ENCODE peak calls at places on chromosomes 2 and 18, in seven cellular contexts. X is astrocyte; C is SK-N-SH; T is AG04450; Q is CD4-positive, CD25-positive, alpha-beta regulatory T cell; M is IMR-90; U is lower lobe of right lung. I is an unnamed sample.

GRCh38 chr2:57207191-57207590 is 839.4 kb upstream of the VRK2 start:
- DNase-seq in X (no peak), C (no peak), T (no peak), Q (no peak), M (no peak), U (no peak), I (no peak)

GRCh38 chr2:191189112-191189635 is 38.4 kb upstream of the STAT4 start:
- DNase-seq in X (no peak), C (no peak), T (no peak), Q (no peak), M (no peak), U (no peak), I (no peak)

GRCh38 chr2:234488913-234489451 is 7.9 kb downstream of the ARL4C start:
- DNase-seq in X (no peak), C (no peak), T (no peak), Q (peak), M (no peak), U (no peak), I (peak)

GRCh38 chr2:8622924-8623465 is 58.9 kb upstream of the ID2 start:
- DNase-seq in X (no peak), C (no peak), T (no peak), Q (no peak), M (no peak), U (peak), I (no peak)

GRCh38 chr2:10435427-10436204 is 12.5 kb downstream of the ODC1 start:
- DNase-seq in X (no peak), C (no peak), T (no peak), Q (no peak), M (no peak), U (no peak), I (no peak)

GRCh38 chr2:10453899-10454298 is 5.8 kb upstream of the ODC1 start:
- DNase-seq in X (no peak), C (peak), T (no peak), Q (no peak), M (no peak), U (peak), I (no peak)

GRCh38 chr2:203019142-203019541 is 4.5 kb downstream of the NBEAL1 start:
- DNase-seq in X (no peak), C (no peak), T (no peak), Q (no peak), M (no peak), U (no peak), I (no peak)

GRCh38 chr2:96808176-96808837 is 7.8 kb upstream of the CNNM3 start:
- DNase-seq in X (no peak), C (no peak), T (no peak), Q (no peak), M (no peak), U (no peak), I (no peak)

GRCh38 chr2:227774011-227774624 is 28.4 kb downstream of the SCYGR8 start:
- DNase-seq in X (no peak), C (peak), T (no peak), Q (no peak), M (no peak), U (no peak), I (no peak)

GRCh38 chr18:57975805-57976204 is 68.2 kb upstream of the NEDD4L start:
- DNase-seq in X (no peak), C (no peak), T (no peak), Q (no peak), M (no peak), U (no peak), I (no peak)
- H3K27ac ChIP-seq in X (no peak), C (no peak), T (no peak), Q (no peak), M (no peak), U (peak), I (no peak)

DNA sequence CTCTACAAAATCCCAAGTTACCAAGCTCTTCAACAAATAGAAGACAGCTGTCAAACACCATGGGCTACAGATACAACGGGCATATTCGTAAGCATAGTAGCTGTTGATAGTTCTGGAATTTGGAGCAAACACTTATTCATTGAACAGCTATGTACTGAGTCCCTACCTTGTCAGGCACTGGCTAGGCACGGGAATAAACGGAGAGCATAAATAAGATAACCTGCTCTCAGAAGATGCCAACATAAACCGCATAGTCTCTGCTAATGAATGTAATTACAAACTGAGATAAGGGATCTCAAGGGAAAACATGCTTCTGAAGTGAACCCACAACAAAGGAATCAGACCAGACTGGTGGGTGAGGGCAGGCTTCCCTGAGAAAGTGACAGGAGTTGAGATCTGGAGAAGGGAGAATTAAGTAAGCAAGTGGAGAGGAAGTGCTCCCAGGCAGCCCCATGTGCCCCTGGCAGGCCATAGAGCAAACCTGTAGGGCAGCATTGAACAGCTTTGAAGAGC is 997 bp upstream of the ANKRD44 start:
- DNase-seq in X (peak), C (peak), T (no peak), Q (no peak), M (no peak), U (no peak), I (no peak)
- H3K27ac ChIP-seq in X (no peak), C (no peak), T (no peak), Q (peak), M (no peak), U (peak), I (peak)

GRCh38 chr2:235642446-235643107 is 148.7 kb downstream of the AGAP1 start:
- DNase-seq in X (peak), C (peak), T (no peak), Q (no peak), M (peak), U (no peak), I (no peak)
- H3K27ac ChIP-seq in X (no peak), C (peak), T (peak), Q (no peak), M (peak), U (peak), I (no peak)

DNA sequence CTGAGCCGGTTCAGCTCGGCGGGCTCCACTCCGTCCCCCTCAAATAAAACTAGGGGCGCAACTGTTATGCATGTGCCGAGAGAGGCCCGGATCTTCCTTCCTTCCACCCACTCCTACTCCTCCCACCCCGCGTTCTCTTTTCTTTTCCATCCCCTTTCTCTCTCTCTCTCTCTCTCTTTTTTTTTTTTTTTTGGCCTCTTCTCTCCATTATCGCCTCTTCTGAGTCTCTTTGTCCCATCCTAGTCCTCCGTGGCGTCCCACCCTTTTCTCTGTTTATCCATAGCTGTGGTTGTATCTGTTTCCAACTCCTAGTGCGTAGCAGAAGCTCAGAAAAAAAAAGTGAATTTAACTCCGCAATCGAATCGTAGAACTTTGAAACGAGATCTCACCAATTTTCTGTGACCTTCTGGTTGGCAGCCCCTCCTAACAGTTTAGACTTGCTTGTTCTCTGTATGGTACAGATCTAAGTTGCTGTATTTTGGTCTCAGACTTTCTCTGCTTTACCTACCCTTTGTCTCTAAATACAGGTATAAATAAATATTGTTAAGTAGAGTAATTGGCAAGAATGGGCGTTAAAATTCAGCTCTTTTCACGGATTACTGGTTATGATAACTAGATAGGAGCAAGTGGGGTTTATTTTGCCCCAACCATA is 3.6 kb downstream of the RAX start:
- DNase-seq in X (no peak), C (no peak), T (no peak), Q (no peak), M (no peak), U (no peak), I (no peak)
- H3K27ac ChIP-seq in X (no peak), C (no peak), T (no peak), Q (no peak), M (no peak), U (no peak), I (no peak)

GRCh38 chr2:207929923-207930322 is 95.4 kb downstream of the PLEKHM3 start:
- DNase-seq in X (no peak), C (no peak), T (no peak), Q (no peak), M (no peak), U (no peak), I (no peak)
- H3K27ac ChIP-seq in X (no peak), C (no peak), T (no peak), Q (no peak), M (no peak), U (no peak), I (no peak)

GRCh38 chr2:113823729-113824595 is 65.9 kb upstream of the ACTR3 start:
- DNase-seq in X (no peak), C (no peak), T (no peak), Q (no peak), M (no peak), U (no peak), I (no peak)

GRCh38 chr2:113822087-113822805 is 65.8 kb upstream of the SLC35F5 start:
- DNase-seq in X (no peak), C (no peak), T (no peak), Q (no peak), M (peak), U (no peak), I (no peak)

GRCh38 chr2:113818382-113818951 is 62.0 kb upstream of the SLC35F5 start:
- DNase-seq in X (peak), C (peak), T (peak), Q (no peak), M (peak), U (peak), I (no peak)
- H3K27ac ChIP-seq in X (peak), C (peak), T (peak), Q (no peak), M (peak), U (no peak), I (no peak)

GRCh38 chr2:47056374-47056773 is 98.7 kb downstream of the STPG4 start:
- DNase-seq in X (peak), C (peak), T (peak), Q (no peak), M (peak), U (no peak), I (no peak)
- H3K27ac ChIP-seq in X (peak), C (peak), T (peak), Q (no peak), M (peak), U (peak), I (no peak)

I was measured in OCI-LY7.